ENCODE peak calls at places on chromosomes 11 and 22, in eight cellular contexts. M, N, C, W, D, F, S and X are unnamed samples.
A peak's percentile ranks its signal among the peaks of the same experiment; 100 is the strongest.

GRCh38 chr11:3184732-3185347 is 19.7 kb upstream of the OSBPL5 start:
- DNase-seq in M (no peak), N (no peak), C (no peak), W (no peak), D (no peak), F (peak; percentile 9), S (no peak), X (no peak)

GRCh38 chr11:11215058-11215815 is 137.8 kb downstream of the CSNK2A3 start:
- DNase-seq in M (no peak), N (no peak), C (no peak), W (no peak), D (peak; percentile 19), F (no peak), S (no peak), X (no peak)

GRCh38 chr11:72039108-72039850 is 40.6 kb downstream of the IL18BP start:
- DNase-seq in M (no peak), N (no peak), C (no peak), W (no peak), D (no peak), F (no peak), S (peak; percentile 34), X (no peak)

GRCh38 chr11:123111465-123111864 is 49.5 kb upstream of the HSPA8 start:
- DNase-seq in M (no peak), N (peak; percentile 71), C (peak; percentile 4), W (peak; percentile 53), D (no peak), F (peak; percentile 63), S (no peak), X (peak; percentile 73)

GRCh38 chr11:81112718-81113117 is 1620.9 kb downstream of the FAM181B start:
- DNase-seq in M (no peak), N (no peak), C (no peak), W (no peak), D (no peak), F (no peak), S (no peak), X (no peak)

GRCh38 chr22:26330971-26331625 is 98.0 kb upstream of the ASPHD2 start:
- DNase-seq in M (no peak), N (peak; percentile 86), C (peak; percentile 77), W (peak; percentile 45), D (peak; percentile 93), F (peak; percentile 94), S (no peak), X (peak; percentile 89)

GRCh38 chr22:49150801-49151221 is 676.9 kb downstream of the BRD1 start:
- DNase-seq in M (no peak), N (no peak), C (no peak), W (no peak), D (no peak), F (no peak), S (no peak), X (no peak)

GRCh38 chr22:19477321-19478085 is 1.5 kb downstream of the UFD1 start:
- DNase-seq in M (no peak), N (peak; percentile 4), C (no peak), W (peak; percentile 24), D (no peak), F (no peak), S (no peak), X (no peak)

GRCh38 chr22:28442951-28443876 is 236.4 kb downstream of the TTC28 start:
- DNase-seq in M (no peak), N (peak; percentile 91), C (peak; percentile 47), W (peak; percentile 28), D (peak; percentile 87), F (peak; percentile 79), S (peak; percentile 54), X (peak; percentile 51)

GRCh38 chr22:42397332-42398246 is 34.6 kb downstream of the NFAM1 start:
- DNase-seq in M (no peak), N (no peak), C (no peak), W (no peak), D (no peak), F (no peak), S (no peak), X (no peak)
- H3K4me3 ChIP-seq in M (no peak overlapping the region), N (no peak overlapping the region), C (no peak overlapping the region), W (no peak overlapping the region), D (no peak overlapping the region), F (no peak overlapping the region), S (no peak overlapping the region), X (no peak overlapping the region)

GRCh38 chr22:22178992-22179391 is 65.6 kb upstream of the VPREB1 start:
- DNase-seq in M (no peak), N (no peak), C (no peak), W (no peak), D (no peak), F (no peak), S (no peak), X (no peak)
- H3K27me3 ChIP-seq in M (no peaks in the 10 kb centered on the region), N (peaks cover 20% of the 10 kb centered on the region), C (peaks cover 65% of the 10 kb centered on the region), W (peaks cover 12% of the 10 kb centered on the region), D (peaks cover 72% of the 10 kb centered on the region), F (peaks cover 12% of the 10 kb centered on the region), S (no peaks in the 10 kb centered on the region), X (peaks cover 81% of the 10 kb centered on the region)

GRCh38 chr22:45708145-45708544 is 36.5 kb downstream of the ATXN10 start:
- DNase-seq in M (no peak), N (no peak), C (no peak), W (no peak), D (no peak), F (no peak), S (no peak), X (no peak)

GRCh38 chr22:45707605-45708004 is 36.0 kb downstream of the ATXN10 start:
- DNase-seq in M (no peak), N (no peak), C (no peak), W (no peak), D (no peak), F (no peak), S (no peak), X (no peak)

GRCh38 chr22:45704648-45705047 is 33.0 kb downstream of the ATXN10 start:
- DNase-seq in M (no peak), N (no peak), C (no peak), W (no peak), D (no peak), F (no peak), S (no peak), X (no peak)

GRCh38 chr22:45709004-45709739 is 37.5 kb downstream of the ATXN10 start:
- DNase-seq in M (no peak), N (no peak), C (no peak), W (no peak), D (no peak), F (peak; percentile 59), S (no peak), X (no peak)

DNA sequence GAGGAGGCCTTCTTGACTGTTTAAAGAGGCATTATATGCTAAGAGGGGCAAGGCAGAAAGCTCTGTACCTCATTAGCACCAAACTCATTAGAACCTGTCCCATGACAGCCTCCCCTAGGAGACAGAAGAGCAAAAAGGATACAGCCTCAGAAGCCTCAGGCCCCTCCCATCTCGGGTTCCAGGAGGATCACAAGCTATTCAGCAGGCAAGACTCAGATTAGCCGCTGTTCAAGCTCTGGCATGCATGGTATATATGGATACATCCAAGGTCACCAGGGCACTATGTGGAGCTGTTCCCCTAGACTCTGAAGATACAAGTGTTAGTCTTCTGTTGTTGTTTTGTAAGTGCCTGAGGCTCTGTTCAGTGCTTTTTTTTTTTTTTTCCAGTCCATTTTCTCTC is 32.1 kb downstream of the ATXN10 start:
- DNase-seq in M (no peak), N (peak; percentile 89), C (no peak), W (no peak), D (peak; percentile 65), F (no peak), S (no peak), X (peak; percentile 37)
- H3K4me3 ChIP-seq in M (no peak overlapping the region), N (no peak overlapping the region), C (no peak overlapping the region), W (no peak overlapping the region), D (no peak overlapping the region), F (no peak overlapping the region), S (no peak overlapping the region), X (no peak overlapping the region)

DNA sequence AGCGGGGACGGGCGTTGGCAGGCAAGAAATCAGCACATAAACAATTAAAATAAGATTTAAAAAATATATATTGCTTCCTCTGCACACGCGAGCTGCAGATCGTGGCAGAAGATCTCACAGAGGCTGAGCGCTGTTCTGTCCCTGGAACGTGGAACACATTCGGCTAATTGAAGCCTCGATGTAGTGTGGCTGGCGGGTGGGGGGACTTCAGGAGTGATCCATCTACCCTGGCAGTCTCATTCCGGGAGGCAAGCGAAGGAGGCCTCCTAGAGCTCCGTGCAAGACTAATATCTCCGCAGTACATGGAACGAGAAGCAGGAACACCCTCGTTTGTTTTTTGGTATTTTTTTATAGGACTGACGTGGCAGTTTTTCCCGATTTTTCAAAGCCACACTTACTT is 402.4 kb downstream of the MN1 start:
- DNase-seq in M (no peak), N (no peak), C (no peak), W (no peak), D (no peak), F (no peak), S (peak; percentile 34), X (no peak)
- H3K27me3 ChIP-seq in M (no peaks in the 10 kb centered on the region), N (no peaks in the 10 kb centered on the region), C (no peaks in the 10 kb centered on the region), W (no peaks in the 10 kb centered on the region), D (no peaks in the 10 kb centered on the region), F (peaks cover 27% of the 10 kb centered on the region), S (peaks cover 7% of the 10 kb centered on the region), X (no peaks in the 10 kb centered on the region)

GRCh38 chr11:83724704-83725114 is 438.5 kb upstream of the CCDC90B start:
- DNase-seq in M (no peak), N (peak; percentile 98), C (no peak), W (no peak), D (peak; percentile 92), F (no peak), S (peak; percentile 34), X (peak; percentile 4)

GRCh38 chr11:83726316-83726715 is 440.1 kb upstream of the CCDC90B start:
- DNase-seq in M (no peak), N (peak; percentile 55), C (no peak), W (no peak), D (no peak), F (no peak), S (no peak), X (no peak)

GRCh38 chr11:83725718-83726117 is 439.6 kb upstream of the CCDC90B start:
- DNase-seq in M (no peak), N (peak; percentile 64), C (no peak), W (no peak), D (no peak), F (peak; percentile 26), S (no peak), X (no peak)

GRCh38 chr11:83727251-83727650 is 441.1 kb upstream of the CCDC90B start:
- DNase-seq in M (no peak), N (no peak), C (no peak), W (no peak), D (no peak), F (no peak), S (no peak), X (no peak)

GRCh38 chr11:83725161-83725560 is 439.0 kb upstream of the CCDC90B start:
- DNase-seq in M (no peak), N (peak; percentile 97), C (no peak), W (no peak), D (peak; percentile 75), F (no peak), S (no peak), X (no peak)
- H3K4me3 ChIP-seq in M (peak overlapping the region; percentile 41), N (no peak overlapping the region), C (peak overlapping the region; percentile 5), W (no peak overlapping the region), D (peak overlapping the region; percentile 86), F (no peak overlapping the region), S (peak overlapping the region; percentile 35), X (peak overlapping the region; percentile 16)